ENCODE peak calls at places on chromosomes 4 and X, in four cellular contexts. N, F, L and G are unnamed samples. For H3K4me1, the result is how much of the 10 kb centered on the place peaks cover.

GRCh38 chr4:20565075-20565721 is 135.1 kb upstream of the PACRGL start:
- DNase-seq in N (peak), L (no peak), F (no peak), G (no peak)

GRCh38 chr4:76984788-76985211 is 35.2 kb downstream of the SEPTIN11 start:
- DNase-seq in L (no peak), F (peak), N (peak), G (peak)

GRCh38 chr4:6844986-6845385 is 62.5 kb downstream of the KIAA0232 start:
- DNase-seq in L (peak), F (no peak), N (no peak), G (no peak)

GRCh38 chr4:76582074-76582816 is 147.2 kb downstream of the SHROOM3 start:
- DNase-seq in N (no peak), L (no peak), F (no peak), G (no peak)

GRCh38 chr4:100894339-100894870 is 376.6 kb upstream of the EMCN start:
- DNase-seq in L (no peak), F (no peak), N (no peak), G (no peak)

GRCh38 chr4:824461-825062 is 1.4 kb downstream of the CPLX1 start:
- DNase-seq in L (no peak), N (no peak), F (no peak), G (no peak)

GRCh38 chr4:37540486-37540885 is 145.7 kb downstream of the RELL1 start:
- DNase-seq in F (no peak), N (peak), L (no peak), G (no peak)

GRCh38 chrX:21943460-21944135 is 3.1 kb downstream of the SMS start:
- DNase-seq in F (no peak), L (no peak), N (peak), G (no peak)

GRCh38 chr4:146398896-146399443 is 122.8 kb downstream of the SLC10A7 start:
- DNase-seq in F (no peak), N (no peak), L (peak), G (no peak)

GRCh38 chr4:176660561-176660960 is 132.2 kb downstream of the VEGFC start:
- DNase-seq in L (no peak), N (no peak), F (no peak), G (no peak)

GRCh38 chrX:54423161-54423888 is 16.9 kb upstream of the TSR2 start:
- DNase-seq in L (peak), N (no peak), F (no peak), G (no peak)

GRCh38 chrX:123219916-123220315 is 35.8 kb downstream of the GRIA3 start:
- DNase-seq in N (peak), F (no peak), L (peak), G (peak)

GRCh38 chr4:109916003-109916399 is 3.3 kb downstream of the EGF start:
- DNase-seq in N (no peak), L (no peak), F (no peak), G (no peak)

GRCh38 chr4:141642068-141642467 is 5.7 kb downstream of the IL15 start:
- DNase-seq in N (no peak), F (no peak), L (no peak), G (no peak)

GRCh38 chr4:141640692-141641091 is 4.3 kb downstream of the IL15 start:
- DNase-seq in F (no peak), L (no peak), N (no peak), G (no peak)

GRCh38 chr4:141645611-141646340 is 9.4 kb downstream of the IL15 start:
- DNase-seq in F (no peak), N (peak), L (no peak), G (no peak)

GRCh38 chr4:141643557-141643956 is 7.2 kb downstream of the IL15 start:
- DNase-seq in F (no peak), L (no peak), N (peak), G (no peak)

GRCh38 chr4:141642711-141643110 is 6.3 kb downstream of the IL15 start:
- DNase-seq in L (no peak), N (no peak), F (no peak), G (no peak)
- H3K4me1 ChIP-seq in L (under half), N (under half), F (under half), G (under half)

GRCh38 chr4:39331191-39331590 is 35.0 kb downstream of the RFC1 start:
- DNase-seq in N (peak), L (no peak), F (no peak), G (no peak)
- H3K27ac ChIP-seq in N (no peak), L (no peak), F (no peak), G (no peak)

GRCh38 chr4:1850276-1850675 is 5.7 kb downstream of the LETM1 start:
- DNase-seq in F (no peak), N (no peak), L (no peak), G (no peak)
- H3K4me1 ChIP-seq in F (under half), N (under half), L (under half), G (under half)

GRCh38 chrX:39645059-39645895 is 452.5 kb downstream of the BCOR start:
- DNase-seq in F (peak), N (peak), L (peak), G (peak)
- H3K27ac ChIP-seq in F (peak), N (peak), L (no peak), G (peak)

GRCh38 chr4:3480528-3481112 is 17.5 kb downstream of the DOK7 start:
- DNase-seq in F (peak), L (peak), N (peak), G (peak)

GRCh38 chr4:3479358-3480101 is 16.4 kb downstream of the DOK7 start:
- DNase-seq in N (no peak), F (no peak), L (no peak), G (no peak)

GRCh38 chr4:3482707-3483106 is 19.6 kb downstream of the DOK7 start:
- DNase-seq in F (no peak), L (no peak), N (no peak), G (no peak)

GRCh38 chr4:3481783-3482397 is 18.8 kb downstream of the DOK7 start:
- DNase-seq in N (no peak), L (no peak), F (no peak), G (no peak)

GRCh38 chr4:3481113-3481531 is 18.0 kb downstream of the DOK7 start:
- DNase-seq in F (no peak), L (no peak), N (no peak), G (no peak)
- H3K4me1 ChIP-seq in F (under half), L (half or more), N (under half), G (under half)

GRCh38 chr4:83440899-83441298 is 14.7 kb downstream of the HELQ start:
- DNase-seq in N (no peak), L (no peak), F (no peak), G (no peak)

GRCh38 chr4:83438719-83439118 is 16.9 kb downstream of the HELQ start:
- DNase-seq in L (no peak), N (no peak), F (no peak), G (no peak)

GRCh38 chr4:83436680-83437079 is 18.9 kb downstream of the HELQ start:
- DNase-seq in F (no peak), N (no peak), L (no peak), G (no peak)

GRCh38 chr4:83440148-83440814 is 15.3 kb downstream of the HELQ start:
- DNase-seq in L (no peak), N (no peak), F (no peak), G (no peak)
- H3K27ac ChIP-seq in L (no peak), N (no peak), F (no peak), G (no peak)

DNA sequence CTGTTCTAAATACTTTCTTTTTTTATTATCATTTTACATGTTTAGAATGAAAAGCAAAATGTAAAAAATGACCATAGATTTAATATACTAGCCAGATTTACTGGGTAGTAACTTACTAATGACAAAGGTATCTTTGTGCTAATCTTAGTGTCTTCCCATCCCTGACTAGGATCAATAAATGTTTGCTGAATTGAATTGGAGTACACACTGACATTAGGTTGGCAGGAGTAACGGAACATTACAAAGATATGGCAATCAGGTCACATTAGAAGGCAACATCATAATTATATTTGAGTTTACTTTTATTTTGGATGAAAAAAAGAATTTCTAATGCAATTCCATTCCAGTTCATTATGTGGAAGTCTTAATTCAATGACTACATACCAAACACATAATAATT is 77.8 kb downstream of the MID1 start:
- DNase-seq in L (no peak), F (no peak), N (no peak), G (no peak)
- H3K4me1 ChIP-seq in L (under half), F (under half), N (under half), G (under half)

GRCh38 chr4:94527556-94528233 is 76.0 kb downstream of the PDLIM5 start:
- DNase-seq in L (no peak), N (no peak), F (no peak), G (no peak)
- H3K27ac ChIP-seq in L (no peak), N (no peak), F (peak), G (no peak)

GRCh38 chrX:12679522-12679921 is 111.7 kb upstream of the PRPS2 start:
- DNase-seq in L (no peak), N (no peak), F (no peak), G (no peak)
- H3K4me1 ChIP-seq in L (under half), N (under half), F (under half), G (under half)

GRCh38 chr4:5749568-5749967 is 38.6 kb downstream of the EVC start:
- DNase-seq in L (no peak), F (no peak), N (no peak), G (no peak)

GRCh38 chr4:5747746-5748365 is 36.9 kb downstream of the EVC start:
- DNase-seq in L (no peak), N (peak), F (peak), G (no peak)

GRCh38 chr4:5742388-5742787 is 31.4 kb downstream of the EVC start:
- DNase-seq in L (no peak), F (no peak), N (no peak), G (no peak)

GRCh38 chr4:5746829-5747745 is 36.1 kb downstream of the EVC start:
- DNase-seq in L (no peak), F (no peak), N (peak), G (no peak)

DNA sequence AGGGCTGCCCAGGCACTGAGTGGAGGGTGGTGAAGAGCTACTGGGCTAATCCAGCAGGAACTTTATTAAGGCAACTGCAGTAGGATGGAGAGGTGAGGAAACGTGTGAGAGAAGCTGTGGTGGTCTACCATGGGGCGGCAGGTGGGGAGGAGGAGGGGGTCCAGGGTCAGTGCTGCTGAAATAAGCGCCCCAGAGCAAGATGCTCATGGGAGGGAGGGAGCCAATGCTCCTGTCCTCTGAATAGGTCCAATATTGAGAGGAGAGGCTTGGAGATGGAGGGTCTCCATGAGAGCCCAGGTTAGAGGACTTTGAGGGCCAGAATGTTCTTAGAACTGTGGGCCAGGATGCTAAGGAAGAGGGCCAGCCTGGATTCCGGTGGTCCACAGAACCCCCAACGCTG is 35.2 kb downstream of the EVC start:
- DNase-seq in L (no peak), F (no peak), N (no peak), G (no peak)
- H3K27ac ChIP-seq in L (no peak), F (no peak), N (peak), G (no peak)